ENCODE peak calls at places on chromosomes 3 and 15, in eight cellular contexts. M is aorta, K is heart left ventricle, U is upper lobe of left lung, F is GM23248, G is transverse colon, H is Peyer's patch, S is upper lobe of right lung. O is an unnamed sample. For H3K36me3, the result is how much of the 10 kb centered on the place peaks cover.

GRCh38 chr3:182046365-182046764 is 334.6 kb downstream of the SOX2 start:
- DNase-seq in M (no peak), K (no peak), U (no peak), F (no peak), G (no peak), H (no peak), S (no peak), O (no peak)

GRCh38 chr3:158221426-158221825 is 111.5 kb downstream of the RSRC1 start:
- DNase-seq in M (no peak), K (no peak), U (no peak), F (peak), G (no peak), H (no peak), S (no peak), O (no peak)

GRCh38 chr15:34724486-34724885 is 30.3 kb downstream of the GJD2 start:
- DNase-seq in M (no peak), K (no peak), U (no peak), F (no peak), G (no peak), H (no peak), S (no peak), O (no peak)

GRCh38 chr3:71523628-71524027 is 59.9 kb downstream of the FOXP1 start:
- DNase-seq in M (no peak), K (no peak), U (no peak), F (no peak), G (no peak), H (no peak), S (no peak), O (no peak)

GRCh38 chr15:90261811-90262210 is 3.7 kb upstream of the NGRN start:
- DNase-seq in M (no peak), K (no peak), U (no peak), F (peak), G (no peak), H (no peak), S (no peak), O (no peak)

GRCh38 chr3:58492385-58492970 is 582 bp downstream of the KCTD6 start:
- DNase-seq in M (no peak), K (no peak), U (no peak), F (peak), G (no peak), H (no peak), S (no peak), O (no peak)

GRCh38 chr3:47419083-47420043 is 38.5 kb downstream of the PTPN23 start:
- DNase-seq in M (peak), K (no peak), U (no peak), F (no peak), G (no peak), H (no peak), S (no peak), O (no peak)

GRCh38 chr15:90402230-90402629 is 14.2 kb downstream of the IQGAP1 start:
- DNase-seq in M (peak), K (no peak), U (peak), F (peak), G (no peak), H (no peak), S (no peak), O (no peak)

GRCh38 chr3:114880078-114880477 is 267.0 kb downstream of the ZBTB20 start:
- DNase-seq in M (no peak), K (no peak), U (no peak), F (no peak), G (no peak), H (no peak), S (no peak), O (no peak)

GRCh38 chr3:37609711-37610110 is 252.0 kb upstream of the CTDSPL start:
- DNase-seq in M (no peak), K (no peak), U (no peak), F (no peak), G (no peak), H (no peak), S (no peak), O (no peak)
- H3K4me3 ChIP-seq in M (no peak), K (no peak), U (no peak), F (no peak), G (no peak), H (no peak), S (no peak), O (no peak)

GRCh38 chr3:191269289-191270085 is 59.7 kb upstream of the CCDC50 start:
- DNase-seq in M (no peak), K (no peak), U (no peak), F (no peak), G (no peak), H (no peak), S (no peak), O (no peak)
- H3K36me3 ChIP-seq in M (under half), K (under half), U (under half), F (under half), G (under half), H (under half), S (under half), O (under half)

GRCh38 chr15:55740981-55741591 is 1.9 kb downstream of the PRTG start:
- DNase-seq in M (no peak), K (no peak), U (no peak), F (no peak), G (no peak), H (no peak), S (no peak), O (no peak)
- H3K4me3 ChIP-seq in M (peak), K (peak), U (peak), F (no peak), G (no peak), H (no peak), S (peak), O (no peak)

GRCh38 chr3:27861047-27862036 is 139.2 kb upstream of the EOMES start:
- DNase-seq in M (no peak), K (no peak), U (no peak), F (no peak), G (no peak), H (no peak), S (no peak), O (peak)

DNA sequence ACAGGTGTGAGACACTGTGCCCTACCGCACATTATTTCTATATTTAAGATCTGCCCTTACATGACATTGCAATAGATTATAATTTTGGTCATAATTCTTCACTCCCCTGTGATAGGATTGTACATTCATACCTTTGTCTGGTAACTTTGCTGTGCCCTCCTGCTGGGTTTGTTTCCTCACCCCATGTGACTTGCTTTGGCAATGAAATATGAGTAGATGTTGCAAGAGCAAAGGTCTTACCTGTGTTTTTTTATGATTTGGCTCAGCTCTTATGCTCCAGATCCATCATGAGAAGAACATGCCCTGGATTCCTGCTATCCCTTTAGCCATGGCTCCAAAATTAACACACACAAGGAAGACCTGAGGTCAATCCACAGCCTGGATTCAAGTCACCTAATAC is 137.7 kb upstream of the EOMES start:
- DNase-seq in M (no peak), K (no peak), U (no peak), F (no peak), G (no peak), H (no peak), S (no peak), O (no peak)
- H3K36me3 ChIP-seq in M (under half), K (under half), U (under half), F (under half), G (under half), H (under half), S (under half), O (under half)

DNA sequence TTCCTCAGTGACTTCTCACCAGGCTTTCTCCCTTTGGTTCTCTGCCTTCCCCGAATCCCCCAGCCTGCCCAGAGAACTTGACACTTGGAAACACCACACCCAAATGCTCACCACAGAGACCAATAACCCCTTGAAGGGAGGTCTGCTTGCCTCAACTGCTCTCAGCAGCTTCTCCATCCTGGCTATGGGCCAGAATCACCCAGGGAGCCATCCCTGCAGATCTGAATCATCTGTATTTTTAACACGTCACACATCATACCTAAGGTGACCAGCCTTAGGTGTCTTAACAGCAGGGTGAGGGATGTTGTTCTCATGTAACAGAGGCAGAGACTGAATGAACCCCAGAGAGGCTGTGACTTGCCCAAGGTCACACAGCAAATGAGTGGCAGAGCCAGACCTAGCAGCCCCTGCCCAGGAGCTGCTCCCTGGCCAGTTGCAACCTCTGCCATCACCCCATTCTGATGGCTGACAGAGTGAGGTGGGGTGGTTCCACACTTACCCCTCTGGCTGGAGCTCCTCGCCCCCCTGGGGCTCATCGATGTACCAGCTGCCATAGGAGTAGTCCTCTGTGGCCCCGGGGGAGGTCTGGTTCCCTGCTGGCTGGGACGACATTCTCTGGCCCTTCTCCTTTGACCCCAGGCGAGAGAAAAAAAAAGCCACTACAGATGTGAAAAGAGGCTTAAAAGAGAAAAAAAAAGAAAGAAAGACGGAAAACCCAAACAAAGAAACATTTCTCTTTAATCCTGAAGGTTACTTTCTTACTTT is 749 bp downstream of the STRA6 start:
- DNase-seq in M (no peak), K (no peak), U (no peak), F (no peak), G (no peak), H (no peak), S (no peak), O (no peak)
- H3K4me3 ChIP-seq in M (no peak), K (no peak), U (no peak), F (no peak), G (no peak), H (no peak), S (no peak), O (no peak)

GRCh38 chr3:126578702-126579101 is 20.0 kb upstream of the C3orf22 start:
- DNase-seq in M (no peak), K (no peak), U (no peak), F (no peak), G (no peak), H (no peak), S (no peak), O (no peak)
- H3K36me3 ChIP-seq in M (under half), K (under half), U (under half), F (under half), G (under half), H (under half), S (under half), O (under half)

GRCh38 chr3:50674349-50675178 is at the start of gene DOCK3:
- DNase-seq in M (peak), K (peak), U (peak), F (peak), G (peak), H (peak), S (peak), O (peak)

GRCh38 chr3:50673937-50674336 is 790 bp upstream of the DOCK3 start:
- DNase-seq in M (no peak), K (no peak), U (no peak), F (no peak), G (no peak), H (no peak), S (no peak), O (no peak)

GRCh38 chr3:50676031-50676705 is 1.4 kb downstream of the DOCK3 start:
- DNase-seq in M (no peak), K (no peak), U (no peak), F (no peak), G (no peak), H (no peak), S (no peak), O (no peak)

GRCh38 chr3:50672656-50673055 is 2.1 kb upstream of the DOCK3 start:
- DNase-seq in M (no peak), K (no peak), U (no peak), F (no peak), G (no peak), H (peak), S (no peak), O (no peak)

DNA sequence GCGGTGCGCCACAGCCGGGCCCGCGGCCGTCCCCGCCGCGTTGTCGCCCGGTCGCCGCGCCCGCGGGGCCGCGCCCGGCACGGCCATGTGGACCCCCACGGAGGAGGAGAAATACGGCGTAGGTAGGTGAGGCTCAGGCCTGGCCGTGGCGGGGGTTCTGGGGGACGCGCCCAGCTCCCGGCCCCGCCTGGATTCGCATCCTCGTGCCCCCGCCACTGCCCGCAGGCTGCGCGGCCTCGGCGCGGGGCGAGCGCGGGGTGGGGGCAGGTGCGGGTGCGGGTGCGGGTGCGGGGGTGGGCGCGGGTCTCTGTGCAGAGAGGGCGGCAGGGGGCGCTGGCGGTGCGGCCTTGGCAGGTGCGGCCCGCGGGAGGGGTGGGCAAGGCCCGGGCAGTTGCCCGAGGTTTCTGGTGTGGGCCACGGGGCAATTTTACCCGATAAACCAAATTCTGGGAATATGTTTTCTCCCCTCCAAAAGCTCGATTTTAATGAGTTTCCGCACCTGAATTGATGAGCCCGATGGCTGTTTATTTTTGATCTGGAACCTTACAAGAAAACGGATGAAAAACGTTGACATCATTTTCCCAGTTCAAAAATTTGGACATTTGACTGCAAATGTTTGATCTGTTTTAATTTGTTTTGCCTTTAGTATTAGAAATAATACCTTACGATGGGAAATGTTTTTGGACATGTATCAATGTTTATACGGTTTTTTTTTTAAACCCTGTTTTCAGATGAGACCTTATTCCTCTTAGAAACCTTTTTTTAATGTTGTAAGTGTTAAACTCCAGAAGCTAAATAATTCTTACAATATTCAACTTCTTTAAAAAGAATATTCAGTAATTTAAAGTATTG is 678 bp downstream of the DOCK3 start:
- DNase-seq in M (peak), K (peak), U (no peak), F (peak), G (peak), H (peak), S (peak), O (peak)
- H3K4me3 ChIP-seq in M (peak), K (peak), U (peak), F (peak), G (peak), H (peak), S (peak), O (no peak)

GRCh38 chr3:11604139-11604895 is 39.4 kb downstream of the VGLL4 start:
- DNase-seq in M (no peak), K (no peak), U (no peak), F (peak), G (no peak), H (no peak), S (no peak), O (no peak)
- H3K36me3 ChIP-seq in M (under half), K (under half), U (under half), F (under half), G (under half), H (under half), S (under half), O (under half)

O was measured in CD8-positive, alpha-beta memory T cell.